ENCODE peak calls at places on chromosomes 2 and 18, in eight cellular contexts. U, H, G, L, W, F, X and Y are unnamed samples.

GRCh38 chr2:233353769-233354499 is at the start of gene DGKD:
- DNase-seq in U (peak; percentile 66), H (peak; percentile 95), G (peak; percentile 83), L (peak; percentile 29), W (no peak), F (peak; percentile 54), X (peak; percentile 70), Y (peak; percentile 99)

GRCh38 chr18:32847719-32848118 is 74.9 kb upstream of the KLHL14 start:
- DNase-seq in U (no peak), H (no peak), G (peak; percentile 59), L (no peak), W (no peak), F (no peak), X (no peak), Y (peak; percentile 59)

GRCh38 chr18:6729247-6730091 is at the start of gene ARHGAP28:
- DNase-seq in U (no peak), H (peak; percentile 87), G (peak; percentile 96), L (no peak), W (peak; percentile 92), F (peak; percentile 87), X (no peak), Y (peak; percentile 91)

GRCh38 chr18:47893047-47893446 is 37.4 kb downstream of the SMAD2 start:
- DNase-seq in U (no peak), H (no peak), G (no peak), L (no peak), W (no peak), F (no peak), X (no peak), Y (no peak)

GRCh38 chr2:170660406-170660805 is 54.7 kb upstream of the SP5 start:
- DNase-seq in U (no peak), H (no peak), G (no peak), L (no peak), W (peak; percentile 1), F (no peak), X (no peak), Y (no peak)

GRCh38 chr2:182647499-182647787 is 68.6 kb upstream of the DNAJC10 start:
- DNase-seq in U (no peak), H (no peak), G (no peak), L (no peak), W (no peak), F (no peak), X (no peak), Y (no peak)

GRCh38 chr2:105828543-105828942 is 83.8 kb downstream of the NCK2 start:
- DNase-seq in U (no peak), H (no peak), G (no peak), L (no peak), W (no peak), F (no peak), X (no peak), Y (no peak)

GRCh38 chr2:23662941-23663729 is 263.8 kb downstream of the ATAD2B start:
- DNase-seq in U (no peak), H (no peak), G (peak; percentile 24), L (no peak), W (no peak), F (no peak), X (no peak), Y (peak; percentile 83)

GRCh38 chr18:41144444-41144843 is 810.6 kb upstream of the PIK3C3 start:
- DNase-seq in U (no peak), H (no peak), G (no peak), L (no peak), W (peak; percentile 82), F (no peak), X (no peak), Y (no peak)

GRCh38 chr2:47063159-47063930 is 91.8 kb downstream of the STPG4 start:
- DNase-seq in U (no peak), H (no peak), G (no peak), L (no peak), W (no peak), F (no peak), X (no peak), Y (no peak)
- H3K36me3 ChIP-seq in U (peaks cover 29% of the 10 kb centered on the region), H (peaks cover 37% of the 10 kb centered on the region), G (no peaks in the 10 kb centered on the region), L (no peaks in the 10 kb centered on the region), W (peaks cover 19% of the 10 kb centered on the region), F (peaks cover 8% of the 10 kb centered on the region), X (peaks cover 11% of the 10 kb centered on the region), Y (no peaks in the 10 kb centered on the region)

DNA sequence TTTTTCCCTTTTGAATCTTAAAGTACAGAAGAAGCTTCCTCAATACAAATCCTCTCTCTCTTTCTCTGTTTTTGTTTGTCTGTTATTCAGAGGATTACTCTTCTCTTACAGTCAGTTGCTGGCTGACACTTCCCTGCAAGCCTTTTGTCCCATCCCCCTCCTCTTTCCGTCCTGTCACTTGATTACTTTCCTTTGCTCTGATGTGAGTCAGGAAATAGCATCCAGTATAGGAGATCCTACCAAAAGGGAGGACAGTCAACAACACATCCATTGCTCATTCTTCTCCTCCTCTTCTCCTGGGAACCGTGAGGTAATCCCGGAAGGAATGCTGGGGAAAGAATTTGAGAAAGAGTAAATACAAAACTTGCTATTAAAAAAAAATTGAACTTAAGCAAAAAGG is 79.3 kb upstream of the SCN7A start:
- DNase-seq in U (no peak), H (no peak), G (peak; percentile 14), L (no peak), W (peak; percentile 77), F (no peak), X (no peak), Y (peak; percentile 27)
- H3K4me3 ChIP-seq in U (no peak overlapping the region), H (no peak overlapping the region), G (no peak overlapping the region), L (no peak overlapping the region), W (no peak overlapping the region), F (no peak overlapping the region), X (no peak overlapping the region), Y (no peak overlapping the region)

GRCh38 chr18:9531791-9532410 is 56.6 kb downstream of the RALBP1 start:
- DNase-seq in U (no peak), H (no peak), G (no peak), L (no peak), W (peak; percentile 33), F (no peak), X (no peak), Y (no peak)
- H3K36me3 ChIP-seq in U (peaks cover 42% of the 10 kb centered on the region), H (peaks cover 75% of the 10 kb centered on the region), G (peaks cover 40% of the 10 kb centered on the region), L (peaks cover 24% of the 10 kb centered on the region), W (peaks cover 39% of the 10 kb centered on the region), F (peaks cover 88% of the 10 kb centered on the region), X (peaks cover 37% of the 10 kb centered on the region), Y (peaks cover 6% of the 10 kb centered on the region)

GRCh38 chr2:127128508-127128907 is 21.6 kb upstream of the BIN1 start:
- DNase-seq in U (no peak), H (peak; percentile 83), G (peak; percentile 31), L (peak; percentile 77), W (no peak), F (no peak), X (no peak), Y (peak; percentile 83)
- H3K4me3 ChIP-seq in U (no peak overlapping the region), H (no peak overlapping the region), G (no peak overlapping the region), L (peak overlapping the region; percentile 22), W (no peak overlapping the region), F (no peak overlapping the region), X (no peak overlapping the region), Y (no peak overlapping the region)

DNA sequence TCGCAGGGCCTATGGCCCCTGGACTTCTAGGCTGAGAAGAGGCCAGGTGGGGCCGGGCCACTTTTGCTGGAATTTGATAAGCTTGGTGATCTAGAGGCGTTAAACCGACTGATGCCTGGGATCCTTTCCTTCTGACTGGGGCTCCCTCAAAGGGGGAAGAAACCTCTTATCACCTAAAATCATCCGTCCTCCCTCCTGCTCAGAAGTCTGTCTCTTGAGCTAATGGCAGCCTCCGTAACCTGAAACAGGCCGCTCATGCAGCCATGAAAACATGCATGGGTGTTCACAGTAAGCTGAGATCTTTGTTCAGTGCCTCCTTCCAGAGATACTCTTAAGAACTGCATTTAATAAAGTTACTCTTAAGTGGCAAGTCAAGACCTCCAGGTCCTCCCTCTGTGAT is 43.8 kb downstream of the ITGA6 start:
- DNase-seq in U (no peak), H (no peak), G (no peak), L (no peak), W (no peak), F (no peak), X (no peak), Y (no peak)
- H3K36me3 ChIP-seq in U (peaks cover 45% of the 10 kb centered on the region), H (peaks cover 8% of the 10 kb centered on the region), G (no peaks in the 10 kb centered on the region), L (peaks cover 78% of the 10 kb centered on the region), W (peaks cover 2% of the 10 kb centered on the region), F (peaks cover 42% of the 10 kb centered on the region), X (peaks cover 37% of the 10 kb centered on the region), Y (peaks cover 12% of the 10 kb centered on the region)

DNA sequence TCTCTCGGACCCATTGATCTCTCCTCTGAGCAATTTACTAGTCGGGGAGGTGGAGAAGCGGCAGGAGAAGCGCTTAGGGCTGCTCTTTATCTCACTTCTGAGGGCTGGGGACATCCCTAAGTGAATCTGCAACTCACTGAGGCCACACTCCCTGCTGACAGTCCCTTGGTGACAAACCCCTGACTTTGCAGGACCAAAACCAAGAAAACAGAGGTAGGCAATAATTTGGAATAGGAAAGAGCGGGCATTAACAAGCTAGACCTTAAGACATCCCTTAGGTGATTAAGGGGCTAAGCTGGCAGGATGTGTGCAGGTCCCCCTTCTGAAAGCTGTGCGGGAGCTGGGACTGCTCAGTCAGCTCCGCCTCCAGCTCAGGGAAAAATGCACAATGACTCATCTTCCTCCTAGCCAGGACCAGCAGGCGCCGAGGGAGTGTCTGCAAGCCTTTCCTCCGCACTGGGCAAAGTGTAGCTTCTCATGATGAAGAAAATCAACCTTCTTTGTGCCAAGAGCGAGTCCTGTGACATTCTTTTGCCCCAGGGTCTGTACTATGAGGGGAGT is 63.3 kb downstream of the BOD1L2 start:
- DNase-seq in U (no peak), H (no peak), G (peak; percentile 30), L (peak; percentile 63), W (peak; percentile 70), F (peak; percentile 20), X (no peak), Y (peak; percentile 62)
- H3K4me3 ChIP-seq in U (no peak overlapping the region), H (no peak overlapping the region), G (no peak overlapping the region), L (peak overlapping the region; percentile 13), W (no peak overlapping the region), F (peak overlapping the region; percentile 35), X (no peak overlapping the region), Y (peak overlapping the region; percentile 2)

DNA sequence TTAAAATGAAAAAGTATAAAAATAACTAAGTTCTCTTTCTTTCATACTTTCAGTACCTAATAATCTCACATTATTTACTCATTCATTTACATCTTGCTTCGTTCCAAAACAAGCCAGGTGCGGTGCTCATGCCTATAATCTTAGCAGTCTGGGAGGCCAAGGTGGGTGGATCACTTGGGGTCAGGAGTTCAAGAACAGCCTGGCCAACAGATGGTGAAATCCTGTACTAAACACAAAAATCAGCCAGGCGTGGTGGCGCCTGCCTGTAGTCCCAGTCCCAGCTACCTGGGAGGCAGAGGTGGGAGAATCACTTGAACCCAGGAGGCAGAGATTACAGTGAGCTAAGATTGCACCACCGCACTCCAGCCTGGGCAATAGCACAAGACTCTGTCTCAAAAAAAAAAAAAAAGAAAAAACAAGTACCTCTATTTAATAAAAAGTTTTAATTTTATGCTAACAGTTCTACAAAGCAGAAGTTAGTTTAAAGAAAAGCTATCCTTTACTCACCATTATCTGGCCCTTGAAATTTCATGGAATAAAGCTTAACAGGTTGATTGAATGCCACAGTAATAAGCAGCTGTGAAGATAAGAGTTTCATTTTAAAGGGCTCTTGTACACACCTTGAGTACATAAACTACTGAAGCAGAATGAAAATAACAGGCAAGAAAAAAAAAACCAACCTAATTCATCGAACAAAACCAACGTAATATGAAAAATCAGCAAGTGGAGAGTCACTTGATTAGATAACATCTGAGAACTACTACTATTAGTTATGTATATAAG is 22.5 kb downstream of the TXNL1 start:
- DNase-seq in U (no peak), H (no peak), G (no peak), L (no peak), W (no peak), F (no peak), X (no peak), Y (no peak)
- H3K36me3 ChIP-seq in U (peaks cover 50% of the 10 kb centered on the region), H (peaks cover 69% of the 10 kb centered on the region), G (peaks cover 54% of the 10 kb centered on the region), L (peaks cover 31% of the 10 kb centered on the region), W (peaks cover 25% of the 10 kb centered on the region), F (peaks cover 99% of the 10 kb centered on the region), X (peaks cover 19% of the 10 kb centered on the region), Y (peaks cover 18% of the 10 kb centered on the region)

GRCh38 chr18:2998644-2999043 is 14.3 kb downstream of the LPIN2 start:
- DNase-seq in U (no peak), H (no peak), G (no peak), L (no peak), W (no peak), F (no peak), X (no peak), Y (no peak)
- H3K4me3 ChIP-seq in U (no peak overlapping the region), H (no peak overlapping the region), G (no peak overlapping the region), L (no peak overlapping the region), W (no peak overlapping the region), F (no peak overlapping the region), X (peak overlapping the region; percentile 16), Y (no peak overlapping the region)